ENCODE peak calls at places on chromosomes 1 and 21, in four cellular contexts. G, I, Q and S are unnamed samples.

GRCh38 chr1:215767761-215768160 is 200.7 kb downstream of the KCTD3 start:
- DNase-seq in G (no peak), I (no peak), Q (no peak), S (no peak)

GRCh38 chr1:158145173-158145719 is 35.4 kb upstream of the CD1D start:
- DNase-seq in G (no peak), I (no peak), Q (no peak), S (no peak)

GRCh38 chr1:205500240-205501218 is 3.9 kb upstream of the CDK18 start:
- DNase-seq in G (no peak), I (peak; percentile 75), Q (no peak), S (no peak)

GRCh38 chr1:72366473-72366872 is 84.1 kb upstream of the NEGR1 start:
- DNase-seq in G (no peak), I (no peak), Q (no peak), S (no peak)

GRCh38 chr1:7493711-7494110 is 277.4 kb upstream of the VAMP3 start:
- DNase-seq in G (no peak), I (peak; percentile 88), Q (no peak), S (no peak)

GRCh38 chr1:169529068-169529642 is 43.4 kb upstream of the SLC19A2 start:
- DNase-seq in G (no peak), I (no peak), Q (no peak), S (peak; percentile 42)

GRCh38 chr1:39539252-39539790 is 37.3 kb downstream of the PABPC4 start:
- DNase-seq in G (peak; percentile 27), I (peak; percentile 85), Q (peak; percentile 89), S (peak; percentile 72)

GRCh38 chr1:181423301-181423918 is 59.9 kb upstream of the CACNA1E start:
- DNase-seq in G (no peak), I (peak; percentile 51), Q (peak; percentile 51), S (peak; percentile 67)

GRCh38 chr1:219467524-219467923 is 145.4 kb downstream of the ZC3H11B start:
- DNase-seq in G (no peak), I (no peak), Q (no peak), S (no peak)

GRCh38 chr1:220028496-220028895 is 17.8 kb downstream of the EPRS1 start:
- DNase-seq in G (no peak), I (peak; percentile 12), Q (no peak), S (no peak)

GRCh38 chr21:42683371-42684108 is 30.1 kb downstream of the PDE9A start:
- DNase-seq in G (no peak), I (no peak), Q (no peak), S (no peak)

GRCh38 chr1:154557939-154558609 is 388 bp downstream of the UBE2Q1 start:
- DNase-seq in G (no peak), I (no peak), Q (peak; percentile 84), S (peak; percentile 38)

GRCh38 chr1:168845083-168845650 is 116.2 kb upstream of the DPT start:
- DNase-seq in G (no peak), I (no peak), Q (no peak), S (no peak)

GRCh38 chr1:56494306-56494705 is 85.1 kb downstream of the PLPP3 start:
- DNase-seq in G (no peak), I (no peak), Q (no peak), S (no peak)

GRCh38 chr21:30044447-30045064 is 104.8 kb upstream of the GRIK1 start:
- DNase-seq in G (no peak), I (peak; percentile 1), Q (peak; percentile 13), S (no peak)

GRCh38 chr1:101742513-101742912 is 254.2 kb downstream of the OLFM3 start:
- DNase-seq in G (no peak), I (no peak), Q (no peak), S (no peak)

GRCh38 chr1:93579891-93580290 is 101.7 kb downstream of the BCAR3 start:
- DNase-seq in G (no peak), I (no peak), Q (no peak), S (no peak)

GRCh38 chr1:44655609-44656008 is 18.7 kb downstream of the TMEM53 start:
- DNase-seq in G (no peak), I (peak; percentile 75), Q (peak; percentile 62), S (peak; percentile 62)

GRCh38 chr1:25658791-25659431 is 42.3 kb downstream of the MAN1C1 start:
- DNase-seq in G (no peak), I (peak; percentile 80), Q (no peak), S (no peak)

GRCh38 chr1:243268284-243268653 is 12.4 kb downstream of the SDCCAG8 start:
- DNase-seq in G (no peak), I (no peak), Q (no peak), S (no peak)

GRCh38 chr1:53063744-53064515 is 1.9 kb downstream of the PODN start:
- DNase-seq in G (no peak), I (peak; percentile 25), Q (no peak), S (peak; percentile 6)

GRCh38 chr1:14598498-14599172 is at the start of gene KAZN:
- DNase-seq in G (no peak), I (peak; percentile 72), Q (peak; percentile 34), S (peak; percentile 73)

GRCh38 chr1:244801246-244801645 is 34.2 kb upstream of the COX20 start:
- DNase-seq in G (no peak), I (peak; percentile 65), Q (peak; percentile 62), S (peak; percentile 43)

GRCh38 chr1:234975941-234976871 is 152.4 kb downstream of the TOMM20 start:
- DNase-seq in G (no peak), I (no peak), Q (no peak), S (no peak)

GRCh38 chr1:113931456-113931855 is 2.3 kb downstream of the HIPK1 start:
- DNase-seq in G (no peak), I (no peak), Q (no peak), S (no peak)

GRCh38 chr1:220483700-220484099 is 44.2 kb upstream of the MARK1 start:
- DNase-seq in G (no peak), I (no peak), Q (no peak), S (no peak)

GRCh38 chr1:117796226-117796625 is 133.2 kb downstream of the GDAP2 start:
- DNase-seq in G (no peak), I (no peak), Q (no peak), S (no peak)

GRCh38 chr1:34101151-34101550 is 63.9 kb downstream of the CSMD2 start:
- DNase-seq in G (no peak), I (no peak), Q (no peak), S (no peak)
- TF ChIP-seq USF2 in G (no peak), I (no peak), Q (no peak), S (no peak)

GRCh38 chr1:67146539-67146938 is 11.8 kb upstream of the C1orf141 start:
- DNase-seq in G (no peak), I (no peak), Q (no peak), S (no peak)

GRCh38 chr1:67150931-67151330 is 15.3 kb upstream of the IL23R start:
- DNase-seq in G (no peak), I (no peak), Q (no peak), S (no peak)

GRCh38 chr1:67149179-67149770 is 14.5 kb upstream of the C1orf141 start:
- DNase-seq in G (peak; percentile 45), I (peak; percentile 70), Q (peak; percentile 70), S (peak; percentile 67)

GRCh38 chr1:67146101-67146500 is 11.3 kb upstream of the C1orf141 start:
- DNase-seq in G (no peak), I (no peak), Q (no peak), S (no peak)

DNA sequence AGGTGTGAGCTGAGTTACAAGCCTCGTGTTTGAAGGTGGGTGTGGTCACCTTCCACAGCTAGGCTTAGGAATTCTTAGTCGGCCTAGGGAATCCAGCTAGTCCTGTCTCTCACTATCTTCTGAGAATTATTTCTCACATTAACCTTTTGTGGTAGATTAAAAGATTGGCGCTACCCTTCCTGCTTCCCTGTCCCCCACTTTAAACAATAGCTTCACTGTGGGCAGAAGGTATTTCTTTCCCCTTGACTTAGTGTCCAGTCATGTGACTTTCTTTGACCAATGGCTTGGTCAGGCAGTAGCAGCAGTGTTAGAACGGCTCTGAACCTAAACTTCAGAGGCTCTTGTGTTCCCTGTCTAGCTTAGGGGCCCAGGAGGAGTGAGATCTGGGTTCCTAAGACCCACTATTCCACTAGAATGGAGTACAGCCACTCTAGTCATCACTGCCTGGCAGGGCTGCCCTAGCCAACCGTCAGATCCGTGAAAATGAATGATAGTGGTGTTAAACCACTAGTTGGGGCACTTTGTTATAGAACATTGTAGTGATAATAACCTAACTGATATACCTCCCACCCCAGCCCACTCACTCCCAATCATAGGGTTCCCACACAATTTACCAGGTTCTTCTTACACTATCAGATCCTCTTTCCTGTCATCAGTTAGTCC is 13.9 kb upstream of the C1orf141 start:
- DNase-seq in G (no peak), I (no peak), Q (peak; percentile 13), S (no peak)
- TF ChIP-seq USF1 in G (peak; percentile 15), I (peak; percentile 42), Q (peak; percentile 83), S (peak; percentile 54)

GRCh38 chr1:238895911-238896310 is 490.5 kb upstream of the CHRM3 start:
- DNase-seq in G (no peak), I (no peak), Q (no peak), S (no peak)
- TF ChIP-seq USF2 in G (no peak), I (no peak), Q (no peak), S (no peak)

DNA sequence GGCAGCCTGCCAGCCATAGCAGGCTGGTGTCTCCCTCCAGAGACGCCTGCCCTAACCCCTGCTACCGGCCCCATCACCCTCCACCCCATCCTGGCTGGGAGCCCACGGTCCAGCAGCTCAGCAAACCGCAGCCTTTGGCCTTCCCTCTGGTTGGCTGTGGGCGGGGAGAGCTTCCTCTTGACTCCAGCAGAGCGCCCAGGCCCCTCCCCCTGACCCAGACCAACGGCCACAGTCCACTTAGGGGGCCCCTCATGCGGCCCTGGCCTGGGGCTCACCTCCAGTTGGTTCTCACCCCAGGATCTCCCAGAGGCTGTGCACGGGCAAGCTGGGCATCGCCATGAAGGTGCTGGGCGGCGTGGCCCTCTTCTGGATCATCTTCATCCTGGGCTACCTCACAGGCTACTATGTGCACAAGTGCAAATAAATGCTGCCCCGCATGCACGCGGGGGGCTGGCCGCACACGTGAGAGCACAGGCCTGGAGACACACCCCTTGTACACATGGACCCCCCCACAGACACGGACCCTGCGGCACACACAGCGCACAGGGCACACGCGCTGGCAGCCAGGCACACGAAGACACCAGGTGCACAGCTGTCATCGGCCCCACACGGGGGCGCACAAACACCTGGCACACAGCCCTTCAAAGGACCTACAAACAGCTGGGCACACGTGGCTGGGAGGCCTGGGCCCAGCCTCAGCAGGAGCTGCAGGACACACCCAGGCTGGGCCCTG is 3.1 kb downstream of the SMIM1 start:
- DNase-seq in G (no peak), I (peak; percentile 87), Q (peak; percentile 85), S (peak; percentile 64)
- TF ChIP-seq USF1 in G (peak; percentile 59), I (no peak), Q (peak; percentile 78), S (peak; percentile 50)

GRCh38 chr1:73813726-73814125 is 384.2 kb downstream of the LRRIQ3 start:
- DNase-seq in G (no peak), I (no peak), Q (no peak), S (no peak)
- TF ChIP-seq USF2 in G (no peak), I (no peak), Q (no peak), S (no peak)

GRCh38 chr1:203252678-203253077 is 23.2 kb upstream of the CHIT1 start:
- DNase-seq in G (no peak), I (no peak), Q (no peak), S (no peak)

DNA sequence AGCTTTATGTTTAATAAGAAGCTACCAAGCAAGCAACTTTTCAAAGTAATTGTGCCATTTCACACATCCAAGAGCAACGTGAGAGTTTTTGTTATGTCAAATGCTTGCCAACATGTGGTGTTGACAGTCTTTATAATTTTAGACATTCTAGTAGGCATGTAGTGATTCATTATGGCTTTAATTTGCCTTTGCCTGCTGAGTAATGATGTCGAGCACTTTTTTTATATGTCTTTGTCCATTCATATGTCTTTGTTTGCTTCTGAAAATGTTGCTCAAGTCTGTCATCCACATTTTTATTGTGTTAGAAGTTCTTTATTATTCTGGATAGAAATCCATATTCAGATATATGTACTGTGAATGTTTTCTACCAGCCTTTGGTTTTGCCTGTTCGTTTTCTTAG is 21.5 kb upstream of the CHIT1 start:
- DNase-seq in G (no peak), I (no peak), Q (no peak), S (no peak)
- TF ChIP-seq USF1 in G (no peak), I (no peak), Q (no peak), S (no peak)